ENCODE peak calls at places on chromosomes 16 and 17, in ten cellular contexts. U is H7; Y is GM12864; G is SK-N-DZ; O is amniotic stem cell; I is CD4-positive, alpha-beta T cell; D is glutamatergic neuron; J is PC-3; B is heart right ventricle; A is NCI-H2171. E is an unnamed sample.

GRCh38 chr17:36602030-36602737 is 801 bp downstream of the MRM1 start:
- DNase-seq in U (no peak), Y (no peak), G (no peak), O (no peak), I (no peak), D (no peak), J (peak), B (no peak), A (no peak), E (peak)

GRCh38 chr17:51035436-51035835 is 85.2 kb downstream of the SPAG9 start:
- DNase-seq in U (no peak), Y (no peak), G (no peak), O (peak), I (no peak), D (no peak), J (no peak), B (no peak), A (no peak), E (no peak)

GRCh38 chr16:55478827-55479559 is at the start of gene MMP2:
- DNase-seq in U (peak), Y (no peak), G (peak), O (peak), I (no peak), D (peak), J (no peak), B (peak), A (no peak), E (no peak)

GRCh38 chr16:31452631-31453106 is 6.6 kb upstream of the ARMC5 start:
- DNase-seq in U (no peak), Y (no peak), G (no peak), O (peak), I (no peak), D (no peak), J (peak), B (no peak), A (no peak), E (peak)

GRCh38 chr17:410674-411401 is 58.2 kb upstream of the RPH3AL start:
- DNase-seq in U (no peak), Y (no peak), G (peak), O (no peak), I (peak), D (peak), J (no peak), B (no peak), A (no peak), E (no peak)

GRCh38 chr17:63997341-63998048 is 656 bp upstream of the PRR29 start:
- DNase-seq in U (peak), Y (no peak), G (no peak), O (no peak), I (no peak), D (no peak), J (no peak), B (no peak), A (no peak), E (no peak)

GRCh38 chr16:89575247-89576172 is at the start of gene CPNE7:
- DNase-seq in U (peak), Y (no peak), G (no peak), O (no peak), I (no peak), D (no peak), J (no peak), B (no peak), A (peak), E (no peak)

GRCh38 chr16:81461756-81462155 is 17.1 kb downstream of the CMIP start:
- DNase-seq in U (no peak), Y (no peak), G (no peak), O (no peak), I (no peak), D (no peak), J (no peak), B (no peak), A (no peak), E (no peak)

GRCh38 chr16:51049678-51050378 is 101.2 kb downstream of the SALL1 start:
- DNase-seq in U (peak), Y (no peak), G (no peak), O (no peak), I (no peak), D (no peak), J (no peak), B (no peak), A (no peak), E (peak)

GRCh38 chr16:68235882-68236803 is at the start of gene ESRP2:
- DNase-seq in U (peak), Y (no peak), G (no peak), O (no peak), I (no peak), D (peak), J (peak), B (no peak), A (peak), E (peak)

GRCh38 chr16:71792176-71792575 is 16.5 kb downstream of the AP1G1 start:
- DNase-seq in U (no peak), Y (no peak), G (no peak), O (no peak), I (no peak), D (no peak), J (no peak), B (no peak), A (no peak), E (no peak)

GRCh38 chr16:12796498-12796897 is 7.2 kb downstream of the CPPED1 start:
- DNase-seq in U (no peak), Y (no peak), G (no peak), O (no peak), I (no peak), D (no peak), J (no peak), B (no peak), A (no peak), E (no peak)

GRCh38 chr17:57542518-57542917 is 202.6 kb downstream of the CCDC182 start:
- DNase-seq in U (no peak), Y (no peak), G (no peak), O (no peak), I (no peak), D (no peak), J (no peak), B (no peak), A (no peak), E (no peak)

GRCh38 chr16:74748710-74749073 is 25.9 kb downstream of the FA2H start:
- DNase-seq in U (peak), Y (no peak), G (no peak), O (no peak), I (no peak), D (no peak), J (no peak), B (no peak), A (no peak), E (no peak)

GRCh38 chr17:74860229-74860998 is 729 bp upstream of the GRIN2C start:
- DNase-seq in U (peak), Y (no peak), G (no peak), O (no peak), I (no peak), D (peak), J (no peak), B (no peak), A (peak), E (no peak)

GRCh38 chr16:67104845-67105244 is 4.9 kb upstream of the PHAF1 start:
- DNase-seq in U (no peak), Y (peak), G (no peak), O (no peak), I (no peak), D (no peak), J (no peak), B (no peak), A (no peak), E (peak)

GRCh38 chr17:42288078-42288984 is at the start of gene STAT5A:
- DNase-seq in U (peak), Y (no peak), G (peak), O (no peak), I (peak), D (peak), J (no peak), B (peak), A (no peak), E (peak)

GRCh38 chr17:82033359-82034085 is 2.0 kb downstream of the RAC3 start:
- DNase-seq in U (no peak), Y (no peak), G (no peak), O (no peak), I (no peak), D (no peak), J (no peak), B (no peak), A (no peak), E (no peak)

GRCh38 chr17:82775033-82775823 is 23.4 kb downstream of the TBCD start:
- DNase-seq in U (peak), Y (no peak), G (peak), O (no peak), I (peak), D (peak), J (peak), B (peak), A (peak), E (peak)

GRCh38 chr17:74006366-74006765 is 197.1 kb upstream of the RPL38 start:
- DNase-seq in U (no peak), Y (no peak), G (no peak), O (no peak), I (no peak), D (no peak), J (no peak), B (no peak), A (peak), E (no peak)

GRCh38 chr16:67397812-67398545 is 4.7 kb upstream of the TPPP3 start:
- DNase-seq in U (peak), Y (no peak), G (no peak), O (no peak), I (no peak), D (no peak), J (no peak), B (no peak), A (peak), E (no peak)

GRCh38 chr16:23595246-23595950 is 718 bp downstream of the NDUFAB1 start:
- DNase-seq in U (no peak), Y (no peak), G (no peak), O (no peak), I (no peak), D (no peak), J (no peak), B (no peak), A (no peak), E (no peak)

GRCh38 chr17:4554441-4554996 is 665 bp downstream of the MYBBP1A start:
- DNase-seq in U (peak), Y (no peak), G (no peak), O (no peak), I (no peak), D (no peak), J (no peak), B (no peak), A (no peak), E (no peak)

GRCh38 chr17:61323015-61323379 is 76.6 kb upstream of the TBX2 start:
- DNase-seq in U (no peak), Y (no peak), G (no peak), O (no peak), I (no peak), D (no peak), J (no peak), B (no peak), A (no peak), E (no peak)

GRCh38 chr16:68362952-68363846 is 52.4 kb downstream of the PRMT7 start:
- DNase-seq in U (peak), Y (no peak), G (no peak), O (no peak), I (no peak), D (no peak), J (no peak), B (no peak), A (no peak), E (no peak)

GRCh38 chr17:17417718-17418151 is 59.1 kb upstream of the MED9 start:
- DNase-seq in U (no peak), Y (no peak), G (no peak), O (no peak), I (no peak), D (no peak), J (no peak), B (no peak), A (no peak), E (no peak)

GRCh38 chr17:28515518-28515917 is 9.4 kb downstream of the FOXN1 start:
- DNase-seq in U (no peak), Y (no peak), G (no peak), O (no peak), I (no peak), D (no peak), J (no peak), B (no peak), A (no peak), E (no peak)

GRCh38 chr16:140175-140857 is 1.8 kb upstream of the NPRL3 start:
- DNase-seq in U (no peak), Y (no peak), G (no peak), O (no peak), I (no peak), D (no peak), J (no peak), B (no peak), A (no peak), E (no peak)

GRCh38 chr16:55048745-55049144 is 118.1 kb downstream of the IRX5 start:
- DNase-seq in U (peak), Y (no peak), G (no peak), O (no peak), I (no peak), D (no peak), J (no peak), B (no peak), A (no peak), E (no peak)